ENCODE peak calls at places on chromosome 20, in six cellular contexts. T is fibroblast of pulmonary artery, J is lower lobe of right lung, S is GM12865, E is fibroblast of lung, X is left lung. M is an unnamed sample.

GRCh38 chr20:56580226-56580625 is 47.2 kb downstream of the FAM209B start:
- DNase-seq in S (no peak), E (no peak), J (no peak), T (no peak), X (no peak), M (no peak)

GRCh38 chr20:59783020-59784010 is 150.1 kb downstream of the SYCP2 start:
- DNase-seq in X (no peak), J (no peak), E (peak), S (peak), T (peak), M (peak)

GRCh38 chr20:33909331-33909921 is 84.3 kb upstream of the RALY start:
- DNase-seq in X (no peak), S (no peak), T (peak), E (peak), J (no peak), M (peak)

GRCh38 chr20:32570401-32571190 is 14.5 kb downstream of the NOL4L start:
- DNase-seq in E (no peak), J (no peak), T (no peak), S (no peak), X (no peak), M (peak)

GRCh38 chr20:46959081-46959692 is 64.5 kb downstream of the EYA2 start:
- DNase-seq in J (no peak), T (peak), X (no peak), S (no peak), E (peak), M (peak)

GRCh38 chr20:32945710-32946221 is 58.5 kb downstream of the SUN5 start:
- DNase-seq in S (peak), J (no peak), X (no peak), E (peak), T (peak), M (peak)

GRCh38 chr20:62740286-62741141 is 31.9 kb downstream of the NTSR1 start:
- DNase-seq in T (peak), J (peak), X (peak), E (peak), S (peak), M (peak)

GRCh38 chr20:42179768-42180167 is 561.6 kb upstream of the CHD6 start:
- DNase-seq in J (no peak), T (peak), E (no peak), X (no peak), S (peak), M (no peak)

GRCh38 chr20:45913105-45913504 is 1.1 kb upstream of the PLTP start:
- DNase-seq in T (peak), X (no peak), S (peak), E (no peak), J (no peak), M (no peak)

DNA sequence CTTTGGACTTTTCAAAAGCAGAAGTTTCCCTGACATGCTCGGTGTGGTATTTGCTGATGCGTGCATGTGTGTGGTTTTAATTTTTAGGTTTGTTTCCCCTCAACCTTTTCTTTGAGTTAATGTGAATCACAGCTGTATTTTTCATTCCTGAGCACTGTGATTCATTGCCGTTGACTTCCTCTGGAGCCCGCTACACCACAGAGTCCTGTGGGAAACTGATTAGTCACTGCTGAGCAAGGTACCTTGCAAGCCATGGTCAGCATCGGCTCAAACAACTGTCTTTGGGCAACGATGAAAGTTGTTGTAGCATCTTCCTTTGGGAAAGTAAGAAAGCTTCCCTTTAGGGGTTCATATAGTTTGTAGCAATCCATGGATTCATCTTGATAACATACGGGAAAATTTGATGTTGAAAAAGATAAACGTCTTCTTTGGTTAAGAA is 57.5 kb downstream of the RIN2 start:
- DNase-seq in S (peak), E (peak), J (no peak), X (no peak), T (peak), M (peak)
- TF ChIP-seq CTCF in S (no peak), E (no peak), J (peak), X (no peak), T (peak), M (no peak)

GRCh38 chr20:8602389-8603116 is 466.3 kb upstream of the PLCB4 start:
- DNase-seq in X (no peak), J (no peak), E (no peak), T (peak), S (peak), M (peak)
- H3K4me3 ChIP-seq in X (no peak), J (peak), E (peak), T (no peak), S (peak), M (no peak)

GRCh38 chr20:38229376-38230252 is 30.9 kb downstream of the KIAA1755 start:
- DNase-seq in T (peak), E (no peak), S (peak), X (no peak), J (no peak), M (no peak)
- TF ChIP-seq CTCF in T (peak), E (peak), S (peak), X (peak), J (peak), M (peak)

GRCh38 chr20:58513580-58514285 is 1.5 kb downstream of the APCDD1L start:
- DNase-seq in T (no peak), E (no peak), S (no peak), J (no peak), X (no peak), M (no peak)

GRCh38 chr20:58511861-58512260 is 3.3 kb downstream of the APCDD1L start:
- DNase-seq in J (no peak), T (peak), S (no peak), E (no peak), X (no peak), M (no peak)

GRCh38 chr20:58514321-58515239 is 619 bp downstream of the APCDD1L start:
- DNase-seq in J (no peak), S (no peak), T (no peak), X (no peak), E (peak), M (peak)

GRCh38 chr20:58511364-58511763 is 3.8 kb downstream of the APCDD1L start:
- DNase-seq in E (peak), T (peak), J (no peak), S (no peak), X (no peak), M (peak)

GRCh38 chr20:58512808-58513552 is 2.2 kb downstream of the APCDD1L start:
- DNase-seq in S (no peak), X (no peak), E (peak), T (no peak), J (no peak), M (no peak)
- H3K4me3 ChIP-seq in S (no peak), X (no peak), E (no peak), T (no peak), J (no peak), M (peak)

GRCh38 chr20:48698507-48699267 is 129.1 kb downstream of the PREX1 start:
- DNase-seq in T (no peak), E (no peak), J (no peak), X (no peak), S (no peak), M (no peak)
- TF ChIP-seq CTCF in T (no peak), E (no peak), J (no peak), X (no peak), S (no peak), M (no peak)

M was measured in astrocyte of the spinal cord.